ENCODE peak calls at places on chromosomes 2 and 18, in four cellular contexts. P, X, Q and S are unnamed samples.

GRCh38 chr2:200454839-200455801 is 54.7 kb downstream of the KCTD18 start:
- DNase-seq in P (no peak), X (no peak), Q (no peak), S (no peak)

GRCh38 chr18:8480506-8481328 is 128.5 kb upstream of the RAB12 start:
- DNase-seq in P (no peak), X (peak; percentile 13), Q (peak; percentile 72), S (no peak)

GRCh38 chr2:142095647-142096046 is 35.2 kb downstream of the LRP1B start:
- DNase-seq in P (no peak), X (no peak), Q (no peak), S (no peak)

GRCh38 chr2:178846458-178846802 is 39.2 kb upstream of the TTN start:
- DNase-seq in P (no peak), X (no peak), Q (no peak), S (no peak)

GRCh38 chr2:132909427-132909826 is 239.4 kb upstream of the LYPD1 start:
- DNase-seq in P (no peak), X (no peak), Q (no peak), S (no peak)

GRCh38 chr18:76518543-76519155 is 23.6 kb upstream of the ZNF516 start:
- DNase-seq in P (no peak), X (no peak), Q (no peak), S (peak; percentile 20)

GRCh38 chr2:1830936-1831616 is 86.8 kb upstream of the PXDN start:
- DNase-seq in P (no peak), X (no peak), Q (no peak), S (no peak)

GRCh38 chr2:56185101-56185581 is 1.4 kb downstream of the CCDC85A start:
- DNase-seq in P (no peak), X (no peak), Q (peak; percentile 34), S (no peak)

GRCh38 chr2:200040831-200041230 is 85.4 kb downstream of the MAIP1 start:
- DNase-seq in P (no peak), X (no peak), Q (no peak), S (no peak)

GRCh38 chr2:239433777-239434396 is 33.1 kb upstream of the HDAC4 start:
- DNase-seq in P (no peak), X (no peak), Q (no peak), S (no peak)

GRCh38 chr18:434410-434809 is 66.1 kb downstream of the COLEC12 start:
- DNase-seq in P (no peak), X (peak; percentile 61), Q (no peak), S (no peak)

GRCh38 chr2:38436227-38436664 is 59.2 kb upstream of the ATL2 start:
- DNase-seq in P (no peak), X (no peak), Q (peak; percentile 27), S (no peak)

GRCh38 chr2:146853741-146854444 is 990.9 kb upstream of the ACVR2A start:
- DNase-seq in P (no peak), X (no peak), Q (no peak), S (no peak)

GRCh38 chr2:71348302-71348701 is 16.7 kb downstream of the ZNF638 start:
- DNase-seq in P (no peak), X (no peak), Q (no peak), S (no peak)

GRCh38 chr2:230661072-230661957 is 51.3 kb upstream of the CAB39 start:
- DNase-seq in P (no peak), X (peak; percentile 36), Q (no peak), S (no peak)

GRCh38 chr2:105454801-105455485 is 56.1 kb upstream of the FHL2 start:
- DNase-seq in P (peak; percentile 47), X (peak; percentile 56), Q (no peak), S (peak; percentile 51)

GRCh38 chr2:24739355-24740025 is 53.7 kb downstream of the PTRHD1 start:
- DNase-seq in P (no peak), X (no peak), Q (no peak), S (no peak)

GRCh38 chr2:121155502-121156056 is 129.4 kb downstream of the TFCP2L1 start:
- DNase-seq in P (peak; percentile 87), X (no peak), Q (no peak), S (peak; percentile 86)

GRCh38 chr2:151808258-151809072 is 19.8 kb downstream of the ARL5A start:
- DNase-seq in P (no peak), X (no peak), Q (peak; percentile 35), S (no peak)

GRCh38 chr2:202494300-202494699 is 118.2 kb downstream of the BMPR2 start:
- DNase-seq in P (no peak), X (no peak), Q (peak; percentile 72), S (peak; percentile 23)

GRCh38 chr2:234422242-234422641 is 74.6 kb downstream of the ARL4C start:
- DNase-seq in P (no peak), X (no peak), Q (no peak), S (peak; percentile 31)

GRCh38 chr2:19038096-19039015 is 320.1 kb downstream of the OSR1 start:
- DNase-seq in P (no peak), X (no peak), Q (no peak), S (no peak)

GRCh38 chr2:44016282-44016681 is 20.5 kb upstream of the LRPPRC start:
- DNase-seq in P (no peak), X (peak; percentile 22), Q (no peak), S (peak; percentile 21)

GRCh38 chr2:73984922-73985317 is 210 bp downstream of the TET3 start:
- DNase-seq in P (no peak), X (peak; percentile 58), Q (no peak), S (peak; percentile 75)

GRCh38 chr2:8976847-8977246 is 26.6 kb downstream of the MBOAT2 start:
- DNase-seq in P (no peak), X (no peak), Q (no peak), S (no peak)

GRCh38 chr2:26847663-26848335 is at the start of gene DPYSL5:
- DNase-seq in P (no peak), X (no peak), Q (peak; percentile 99), S (no peak)
- H3K4me3 ChIP-seq in P (peak within 1 kb of the TSS; percentile 67), X (peak within 1 kb of the TSS; percentile 39), Q (peak within 1 kb of the TSS; percentile 52), S (peak within 1 kb of the TSS; percentile 44)

DNA sequence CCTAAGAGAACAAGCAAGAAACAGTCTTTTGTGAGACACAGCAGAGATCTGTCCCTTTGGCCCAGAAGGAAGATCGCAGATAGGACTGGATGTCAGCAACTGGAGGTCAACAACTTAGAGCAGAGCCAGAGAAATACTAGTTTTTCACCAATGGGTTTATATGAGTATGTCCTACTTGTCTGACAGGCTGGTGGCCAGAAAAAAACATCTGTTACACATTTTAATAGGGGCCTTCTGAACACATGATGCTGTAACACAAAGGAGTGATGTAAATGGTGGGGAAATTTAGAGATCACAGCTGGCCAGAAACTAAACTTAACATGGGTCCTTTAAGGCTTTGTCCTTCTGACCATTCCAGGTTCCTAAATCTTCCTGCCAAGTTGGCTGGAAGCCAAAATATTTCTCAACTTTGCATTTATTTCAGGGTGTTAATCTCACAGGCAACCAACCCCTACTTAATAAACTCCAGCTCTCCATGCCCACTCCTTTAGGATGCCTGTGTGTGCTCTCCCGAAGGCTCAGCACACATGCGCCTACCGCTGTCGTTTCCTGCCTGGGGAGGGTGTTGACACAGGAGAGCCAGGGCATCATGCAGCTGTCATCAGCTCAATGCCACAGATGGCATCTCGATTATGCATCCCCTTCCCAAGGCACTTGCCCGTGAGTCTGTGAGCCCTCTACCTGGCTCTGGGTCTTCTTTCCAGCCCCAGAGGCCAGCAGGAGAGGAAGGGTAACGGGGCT is 252.4 kb downstream of the ETAA1 start:
- DNase-seq in P (no peak), X (no peak), Q (peak; percentile 43), S (no peak)
- TF ChIP-seq POLR2AphosphoS5 in P (peak; percentile 50), X (no peak), Q (no peak), S (peak; percentile 48)

GRCh38 chr2:240820607-240821428 is 799 bp upstream of the KIF1A start:
- DNase-seq in P (no peak), X (no peak), Q (peak; percentile 78), S (no peak)
- H3K4me3 ChIP-seq in P (peak overlapping the region; percentile 66), X (no peak overlapping the region), Q (no peak overlapping the region), S (no peak overlapping the region)

GRCh38 chr2:226962374-226962773 is 126.5 kb downstream of the RHBDD1 start:
- DNase-seq in P (no peak), X (no peak), Q (no peak), S (no peak)

GRCh38 chr2:226959418-226959817 is 123.6 kb downstream of the RHBDD1 start:
- DNase-seq in P (no peak), X (no peak), Q (no peak), S (no peak)

GRCh38 chr2:226953826-226954225 is 118.0 kb downstream of the RHBDD1 start:
- DNase-seq in P (no peak), X (no peak), Q (no peak), S (no peak)

GRCh38 chr2:226953206-226953605 is 117.4 kb downstream of the RHBDD1 start:
- DNase-seq in P (peak; percentile 18), X (no peak), Q (no peak), S (no peak)

DNA sequence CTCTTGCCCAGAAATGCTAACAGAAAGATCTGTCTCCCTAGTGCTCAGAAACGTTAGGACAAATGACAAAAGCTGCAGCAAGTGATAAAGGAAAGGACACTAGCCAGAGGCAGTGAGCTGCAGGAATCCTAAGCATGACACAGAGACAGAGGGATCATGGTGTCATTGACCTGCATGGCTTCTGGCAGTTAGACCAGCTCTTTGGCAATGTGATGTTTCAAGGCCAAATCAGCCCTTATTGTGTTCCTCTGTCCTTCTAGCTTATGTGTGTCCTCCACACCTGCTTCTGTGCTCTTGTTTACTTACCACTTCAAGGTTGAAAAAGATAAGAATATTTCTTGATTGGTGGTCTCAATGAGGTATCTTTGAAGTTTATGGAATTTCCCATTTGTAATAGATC is 120.8 kb downstream of the RHBDD1 start:
- DNase-seq in P (no peak), X (no peak), Q (no peak), S (no peak)
- TF ChIP-seq POLR2AphosphoS5 in P (no peak), X (no peak), Q (no peak), S (no peak)

GRCh38 chr2:144495227-144495933 is 24.5 kb downstream of the ZEB2 start:
- DNase-seq in P (no peak), X (no peak), Q (no peak), S (no peak)

GRCh38 chr2:144500567-144500966 is 19.4 kb downstream of the ZEB2 start:
- DNase-seq in P (no peak), X (no peak), Q (no peak), S (no peak)

GRCh38 chr2:144496067-144496466 is 23.9 kb downstream of the ZEB2 start:
- DNase-seq in P (no peak), X (no peak), Q (no peak), S (no peak)

GRCh38 chr2:144496660-144497598 is 23.0 kb downstream of the ZEB2 start:
- DNase-seq in P (no peak), X (no peak), Q (no peak), S (no peak)

DNA sequence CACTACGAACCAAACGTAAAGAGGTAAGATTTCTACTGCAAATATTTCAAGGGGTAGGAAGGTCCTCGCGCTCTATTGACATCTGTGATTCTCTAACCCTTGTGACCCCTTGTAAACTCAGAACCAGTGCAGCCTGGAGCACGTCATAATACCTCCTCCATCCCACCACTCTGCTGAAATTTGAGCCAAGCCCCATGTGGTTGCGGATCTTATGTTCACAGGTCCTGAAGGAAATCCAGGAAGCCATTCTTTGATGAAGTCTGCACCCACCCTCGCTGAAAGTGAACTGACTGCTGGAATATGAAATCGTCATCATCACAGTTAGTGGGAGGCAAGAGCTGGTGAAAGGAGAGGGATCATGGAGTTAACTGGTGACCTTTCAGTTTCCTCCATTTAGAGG is 21.7 kb downstream of the ZEB2 start:
- DNase-seq in P (no peak), X (no peak), Q (no peak), S (no peak)
- H3K4me3 ChIP-seq in P (no peak overlapping the region), X (no peak overlapping the region), Q (no peak overlapping the region), S (no peak overlapping the region)